ENCODE peak calls at places on chromosomes 5 and 9, in six cellular contexts. One of them, this sample, is unnamed.

GRCh38 chr9:26462751-26463150 is 429.9 kb downstream of the CAAP1 start:
- ATAC-seq in HCT116: no peak
- ATAC-seq in K562: no peak
- ATAC-seq in HepG2: no peak
- ATAC-seq in GM12878: no peak
- ATAC-seq in upper lobe of left lung: no peak
- ATAC-seq in this sample: no peak

GRCh38 chr9:13427587-13427986 is 148.1 kb upstream of the MPDZ start:
- ATAC-seq in GM12878: peak
- ATAC-seq in upper lobe of left lung: no peak
- ATAC-seq in HCT116: no peak
- ATAC-seq in K562: no peak
- ATAC-seq in HepG2: no peak
- ATAC-seq in this sample: no peak

GRCh38 chr5:19988447-19988846 is 447 bp upstream of the CDH18 start:
- ATAC-seq in HepG2: no peak
- ATAC-seq in upper lobe of left lung: no peak
- ATAC-seq in K562: no peak
- ATAC-seq in GM12878: no peak
- ATAC-seq in HCT116: no peak
- ATAC-seq in this sample: no peak

GRCh38 chr5:175340180-175340579 is 103.8 kb downstream of the DRD1 start:
- ATAC-seq in K562: no peak
- ATAC-seq in HepG2: no peak
- ATAC-seq in upper lobe of left lung: no peak
- ATAC-seq in GM12878: no peak
- ATAC-seq in HCT116: no peak
- ATAC-seq in this sample: no peak

GRCh38 chr9:36207016-36207415 is 16.3 kb downstream of the CLTA start:
- ATAC-seq in HepG2: peak
- ATAC-seq in K562: no peak
- ATAC-seq in GM12878: no peak
- ATAC-seq in upper lobe of left lung: no peak
- ATAC-seq in HCT116: no peak
- ATAC-seq in this sample: no peak

GRCh38 chr5:14444988-14445387 is 136.6 kb upstream of the OTULINL start:
- ATAC-seq in GM12878: no peak
- ATAC-seq in HCT116: no peak
- ATAC-seq in HepG2: no peak
- ATAC-seq in upper lobe of left lung: no peak
- ATAC-seq in K562: no peak
- ATAC-seq in this sample: no peak

GRCh38 chr5:21573915-21574314 is 1279.2 kb downstream of the CDH12 start:
- ATAC-seq in HepG2: no peak
- ATAC-seq in upper lobe of left lung: no peak
- ATAC-seq in K562: no peak
- ATAC-seq in GM12878: no peak
- ATAC-seq in HCT116: no peak
- ATAC-seq in this sample: no peak

GRCh38 chr9:91285729-91286353 is 75.9 kb downstream of the AUH start:
- ATAC-seq in K562: no peak
- ATAC-seq in HepG2: no peak
- ATAC-seq in HCT116: no peak
- ATAC-seq in GM12878: no peak
- ATAC-seq in upper lobe of left lung: no peak
- ATAC-seq in this sample: peak

GRCh38 chr5:122877518-122877917 is 32.1 kb downstream of the SNX24 start:
- ATAC-seq in K562: no peak
- ATAC-seq in HCT116: no peak
- ATAC-seq in upper lobe of left lung: no peak
- ATAC-seq in GM12878: peak
- ATAC-seq in HepG2: no peak
- ATAC-seq in this sample: no peak

GRCh38 chr9:82805027-82805426 is 257.9 kb downstream of the RASEF start:
- ATAC-seq in GM12878: no peak
- ATAC-seq in HCT116: no peak
- ATAC-seq in K562: no peak
- ATAC-seq in HepG2: no peak
- ATAC-seq in upper lobe of left lung: no peak
- ATAC-seq in this sample: no peak

GRCh38 chr5:168288349-168289245 is 2.8 kb upstream of the WWC1 start:
- ATAC-seq in HCT116: peak
- ATAC-seq in K562: no peak
- ATAC-seq in GM12878: no peak
- ATAC-seq in upper lobe of left lung: peak
- ATAC-seq in HepG2: peak
- ATAC-seq in this sample: no peak

GRCh38 chr5:67047180-67047579 is 149.4 kb downstream of the CD180 start:
- ATAC-seq in GM12878: no peak
- ATAC-seq in HCT116: no peak
- ATAC-seq in K562: no peak
- ATAC-seq in HepG2: no peak
- ATAC-seq in upper lobe of left lung: no peak
- ATAC-seq in this sample: peak

GRCh38 chr5:103808464-103809106 is 246.0 kb upstream of the NUDT12 start:
- ATAC-seq in HCT116: peak
- ATAC-seq in HepG2: peak
- ATAC-seq in GM12878: peak
- ATAC-seq in upper lobe of left lung: no peak
- ATAC-seq in K562: peak
- ATAC-seq in this sample: no peak

GRCh38 chr9:3296536-3296935 is 229.3 kb downstream of the RFX3 start:
- ATAC-seq in upper lobe of left lung: no peak
- ATAC-seq in K562: no peak
- ATAC-seq in GM12878: no peak
- ATAC-seq in HCT116: no peak
- ATAC-seq in HepG2: no peak
- ATAC-seq in this sample: no peak

GRCh38 chr5:37326536-37326935 is 44.4 kb downstream of the NUP155 start:
- ATAC-seq in HepG2: no peak
- ATAC-seq in GM12878: no peak
- ATAC-seq in upper lobe of left lung: no peak
- ATAC-seq in K562: no peak
- ATAC-seq in HCT116: no peak
- ATAC-seq in this sample: no peak

GRCh38 chr5:16574789-16575785 is 41.7 kb downstream of the RETREG1 start:
- ATAC-seq in K562: no peak
- ATAC-seq in HepG2: no peak
- ATAC-seq in GM12878: no peak
- ATAC-seq in HCT116: no peak
- ATAC-seq in upper lobe of left lung: no peak
- ATAC-seq in this sample: no peak

GRCh38 chr5:131747180-131748105 is 49.4 kb downstream of the FNIP1 start:
- ATAC-seq in K562: peak
- ATAC-seq in HCT116: no peak
- ATAC-seq in GM12878: peak
- ATAC-seq in upper lobe of left lung: no peak
- ATAC-seq in HepG2: no peak
- ATAC-seq in this sample: no peak

GRCh38 chr9:91240596-91240995 is 121.1 kb downstream of the AUH start:
- ATAC-seq in HepG2: no peak
- ATAC-seq in GM12878: no peak
- ATAC-seq in K562: no peak
- ATAC-seq in HCT116: no peak
- ATAC-seq in upper lobe of left lung: no peak
- ATAC-seq in this sample: no peak

GRCh38 chr9:133171161-133171955 is 7.6 kb upstream of the GBGT1 start:
- ATAC-seq in HCT116: no peak
- ATAC-seq in upper lobe of left lung: peak
- ATAC-seq in K562: no peak
- ATAC-seq in GM12878: peak
- ATAC-seq in HepG2: no peak
- ATAC-seq in this sample: no peak

GRCh38 chr5:36073595-36074216 is 7.0 kb upstream of the UGT3A2 start:
- ATAC-seq in GM12878: peak
- ATAC-seq in HepG2: peak
- ATAC-seq in upper lobe of left lung: no peak
- ATAC-seq in HCT116: peak
- ATAC-seq in K562: peak
- ATAC-seq in this sample: no peak

GRCh38 chr5:142453801-142454381 is 129.1 kb upstream of the SPRY4 start:
- ATAC-seq in HCT116: no peak
- ATAC-seq in K562: no peak
- ATAC-seq in HepG2: no peak
- ATAC-seq in GM12878: no peak
- ATAC-seq in upper lobe of left lung: no peak
- ATAC-seq in this sample: no peak

GRCh38 chr9:38227656-38228055 is 158.6 kb upstream of the SHB start:
- ATAC-seq in GM12878: peak
- ATAC-seq in HepG2: no peak
- ATAC-seq in HCT116: no peak
- ATAC-seq in K562: peak
- ATAC-seq in upper lobe of left lung: no peak
- ATAC-seq in this sample: no peak

GRCh38 chr5:159290741-159291140 is 27.7 kb downstream of the UBLCP1 start:
- ATAC-seq in HCT116: no peak
- ATAC-seq in K562: no peak
- ATAC-seq in upper lobe of left lung: no peak
- ATAC-seq in GM12878: no peak
- ATAC-seq in HepG2: no peak
- ATAC-seq in this sample: no peak

GRCh38 chr5:154473581-154474266 is 4.3 kb downstream of the HAND1 start:
- ATAC-seq in HepG2: no peak
- ATAC-seq in upper lobe of left lung: peak
- ATAC-seq in HCT116: no peak
- ATAC-seq in GM12878: no peak
- ATAC-seq in K562: no peak
- ATAC-seq in this sample: no peak

GRCh38 chr5:120457839-120458507 is 6.1 kb upstream of the PRR16 start:
- ATAC-seq in HCT116: peak
- ATAC-seq in K562: peak
- ATAC-seq in GM12878: peak
- ATAC-seq in upper lobe of left lung: no peak
- ATAC-seq in HepG2: peak
- ATAC-seq in this sample: peak

GRCh38 chr9:121328876-121329681 is 41.0 kb downstream of the STOM start:
- ATAC-seq in K562: no peak
- ATAC-seq in upper lobe of left lung: no peak
- ATAC-seq in GM12878: no peak
- ATAC-seq in HCT116: no peak
- ATAC-seq in HepG2: no peak
- ATAC-seq in this sample: no peak

GRCh38 chr5:34740306-34740891 is 84.3 kb downstream of the RAI14 start:
- ATAC-seq in GM12878: no peak
- ATAC-seq in HepG2: no peak
- ATAC-seq in K562: no peak
- ATAC-seq in HCT116: no peak
- ATAC-seq in upper lobe of left lung: peak
- ATAC-seq in this sample: no peak

GRCh38 chr9:35689601-35690446 is at the start of gene TPM2:
- ATAC-seq in K562: no peak
- ATAC-seq in upper lobe of left lung: peak
- ATAC-seq in HepG2: peak
- ATAC-seq in HCT116: peak
- ATAC-seq in GM12878: peak
- ATAC-seq in this sample: peak

GRCh38 chr9:113589890-113590289 is 126.4 kb downstream of the RGS3 start:
- ATAC-seq in HepG2: no peak
- ATAC-seq in K562: no peak
- ATAC-seq in upper lobe of left lung: no peak
- ATAC-seq in GM12878: no peak
- ATAC-seq in HCT116: no peak
- ATAC-seq in this sample: no peak

GRCh38 chr5:172904643-172905345 is 54.4 kb upstream of the RPL26L1 start:
- ATAC-seq in upper lobe of left lung: peak
- ATAC-seq in HepG2: no peak
- ATAC-seq in HCT116: peak
- ATAC-seq in GM12878: no peak
- ATAC-seq in K562: no peak
- ATAC-seq in this sample: peak
- TF ChIP-seq POLR2A in upper lobe of left lung: no peak
- TF ChIP-seq POLR2A in HepG2: no peak
- TF ChIP-seq POLR2A in HCT116: no peak
- TF ChIP-seq POLR2A in GM12878: no peak
- TF ChIP-seq POLR2A in K562: no peak
- TF ChIP-seq POLR2A in this sample: peak

DNA sequence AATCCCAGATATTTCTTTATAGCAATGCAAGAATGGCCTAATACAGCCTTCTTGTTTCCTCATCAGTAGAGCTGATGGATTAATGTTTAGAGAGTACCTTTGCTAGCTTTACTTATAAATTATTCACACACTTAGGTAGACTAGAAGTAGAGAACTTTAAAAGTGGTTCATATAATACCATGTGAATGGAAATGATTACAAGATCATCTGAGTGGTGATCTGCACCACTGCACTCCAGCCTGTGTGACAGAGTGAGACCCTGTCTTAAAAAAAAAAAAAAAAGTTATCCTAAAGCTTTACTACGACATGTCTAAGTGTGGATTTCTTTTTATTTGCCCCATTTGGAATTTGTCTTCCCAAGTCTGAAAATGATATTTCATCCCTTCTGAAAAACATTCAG is 23.2 kb upstream of the LRRTM2 start:
- ATAC-seq in GM12878: no peak
- ATAC-seq in HepG2: no peak
- ATAC-seq in K562: no peak
- ATAC-seq in upper lobe of left lung: no peak
- ATAC-seq in HCT116: no peak
- ATAC-seq in this sample: no peak
- TF ChIP-seq POLR2AphosphoS5 in GM12878: no peak
- TF ChIP-seq POLR2AphosphoS5 in HepG2: no peak
- TF ChIP-seq POLR2AphosphoS5 in K562: no peak
- TF ChIP-seq POLR2AphosphoS5 in upper lobe of left lung: no peak
- TF ChIP-seq POLR2AphosphoS5 in HCT116: no peak
- TF ChIP-seq POLR2AphosphoS5 in this sample: no peak

GRCh38 chr9:100472725-100473261 is at the start of gene TMEFF1:
- ATAC-seq in K562: peak
- ATAC-seq in HCT116: peak
- ATAC-seq in upper lobe of left lung: no peak
- ATAC-seq in HepG2: peak
- ATAC-seq in GM12878: peak
- ATAC-seq in this sample: peak
- TF ChIP-seq CTCF in K562: no peak
- TF ChIP-seq CTCF in HCT116: peak
- TF ChIP-seq CTCF in upper lobe of left lung: no peak
- TF ChIP-seq CTCF in HepG2: peak
- TF ChIP-seq CTCF in GM12878: no peak
- TF ChIP-seq CTCF in this sample: no peak

GRCh38 chr9:70481471-70481870 is 67.0 kb upstream of the KLF9 start:
- ATAC-seq in upper lobe of left lung: no peak
- ATAC-seq in GM12878: no peak
- ATAC-seq in K562: no peak
- ATAC-seq in HepG2: no peak
- ATAC-seq in HCT116: no peak
- ATAC-seq in this sample: no peak

GRCh38 chr9:70477907-70478480 is 63.5 kb upstream of the KLF9 start:
- ATAC-seq in HCT116: no peak
- ATAC-seq in upper lobe of left lung: peak
- ATAC-seq in K562: no peak
- ATAC-seq in GM12878: no peak
- ATAC-seq in HepG2: no peak
- ATAC-seq in this sample: no peak

GRCh38 chr9:70478963-70479641 is 64.6 kb upstream of the KLF9 start:
- ATAC-seq in HepG2: peak
- ATAC-seq in K562: no peak
- ATAC-seq in HCT116: no peak
- ATAC-seq in GM12878: no peak
- ATAC-seq in upper lobe of left lung: peak
- ATAC-seq in this sample: peak

GRCh38 chr9:70479880-70480291 is 65.4 kb upstream of the KLF9 start:
- ATAC-seq in upper lobe of left lung: peak
- ATAC-seq in HepG2: peak
- ATAC-seq in GM12878: no peak
- ATAC-seq in HCT116: peak
- ATAC-seq in K562: no peak
- ATAC-seq in this sample: no peak

GRCh38 chr9:70480405-70480980 is 66.0 kb upstream of the KLF9 start:
- ATAC-seq in K562: no peak
- ATAC-seq in GM12878: no peak
- ATAC-seq in HepG2: peak
- ATAC-seq in HCT116: no peak
- ATAC-seq in upper lobe of left lung: peak
- ATAC-seq in this sample: peak
- TF ChIP-seq POLR2A in K562: no peak
- TF ChIP-seq POLR2A in GM12878: no peak
- TF ChIP-seq POLR2A in HepG2: no peak
- TF ChIP-seq POLR2A in HCT116: no peak
- TF ChIP-seq POLR2A in upper lobe of left lung: no peak
- TF ChIP-seq POLR2A in this sample: peak